ENCODE peak calls at places on chromosomes 16 and 17, in eight cellular contexts. C is effector CD4-positive, alpha-beta T cell; Z is mammary epithelial cell; B is NCI-H2029; T is HT1080; M is EL; Q is heart right ventricle; N is RWPE1. R is an unnamed sample.

GRCh38 chr16:81752225-81752875 is 26.7 kb upstream of the PLCG2 start:
- DNase-seq in C (no peak), Z (no peak), B (no peak), T (peak), M (peak), Q (peak), N (no peak), R (no peak)

GRCh38 chr17:6358131-6358530 is 76.8 kb downstream of the AIPL1 start:
- DNase-seq in C (no peak), Z (no peak), B (no peak), T (no peak), M (no peak), Q (no peak), N (no peak), R (no peak)

GRCh38 chr16:24419709-24420108 is 119.7 kb upstream of the RBBP6 start:
- DNase-seq in C (no peak), Z (no peak), B (no peak), T (no peak), M (no peak), Q (no peak), N (no peak), R (no peak)

GRCh38 chr17:18377437-18378204 is at the start of gene EVPLL:
- DNase-seq in C (no peak), Z (peak), B (no peak), T (no peak), M (no peak), Q (no peak), N (peak), R (peak)

GRCh38 chr17:69717214-69717613 is 302.7 kb downstream of the MAP2K6 start:
- DNase-seq in C (no peak), Z (no peak), B (no peak), T (no peak), M (no peak), Q (no peak), N (no peak), R (no peak)

GRCh38 chr16:53631236-53631635 is 72.4 kb downstream of the RPGRIP1L start:
- DNase-seq in C (no peak), Z (no peak), B (no peak), T (no peak), M (no peak), Q (no peak), N (no peak), R (no peak)

GRCh38 chr16:31502981-31503380 is 5.2 kb downstream of the RUSF1 start:
- DNase-seq in C (no peak), Z (no peak), B (no peak), T (no peak), M (no peak), Q (no peak), N (no peak), R (no peak)

GRCh38 chr16:47732122-47732805 is 271.1 kb downstream of the PHKB start:
- DNase-seq in C (no peak), Z (peak), B (no peak), T (peak), M (peak), Q (no peak), N (peak), R (peak)

GRCh38 chr17:74842599-74843351 is 16.9 kb downstream of the GRIN2C start:
- DNase-seq in C (no peak), Z (no peak), B (peak), T (no peak), M (peak), Q (peak), N (peak), R (peak)

GRCh38 chr16:53433509-53433908 is 762 bp upstream of the RBL2 start:
- DNase-seq in C (no peak), Z (peak), B (no peak), T (no peak), M (no peak), Q (no peak), N (no peak), R (peak)

GRCh38 chr17:63480192-63480784 is 3.4 kb downstream of the ACE start:
- DNase-seq in C (no peak), Z (no peak), B (no peak), T (no peak), M (no peak), Q (no peak), N (no peak), R (no peak)

GRCh38 chr16:11354733-11355574 is 9.7 kb downstream of the RMI2 start:
- DNase-seq in C (peak), Z (no peak), B (no peak), T (no peak), M (no peak), Q (no peak), N (no peak), R (no peak)

GRCh38 chr16:58332997-58333700 is 38.3 kb upstream of the PRSS54 start:
- DNase-seq in C (no peak), Z (no peak), B (no peak), T (no peak), M (no peak), Q (no peak), N (no peak), R (no peak)

GRCh38 chr17:9918804-9919352 is 13.8 kb upstream of the RCVRN start:
- DNase-seq in C (no peak), Z (no peak), B (no peak), T (no peak), M (no peak), Q (no peak), N (no peak), R (no peak)

GRCh38 chr17:2937331-2938003 is 125.9 kb downstream of the OR1D5 start:
- DNase-seq in C (no peak), Z (no peak), B (no peak), T (peak), M (peak), Q (no peak), N (no peak), R (no peak)

GRCh38 chr16:48129926-48130325 is 25.9 kb downstream of the ABCC12 start:
- DNase-seq in C (no peak), Z (no peak), B (no peak), T (no peak), M (no peak), Q (no peak), N (no peak), R (peak)

GRCh38 chr16:9447699-9448098 is 356.3 kb downstream of the HAPSTR1 start:
- DNase-seq in C (no peak), Z (no peak), B (no peak), T (no peak), M (no peak), Q (no peak), N (no peak), R (no peak)

GRCh38 chr16:24382929-24383328 is 126.8 kb downstream of the CACNG3 start:
- DNase-seq in C (no peak), Z (no peak), B (no peak), T (no peak), M (no peak), Q (no peak), N (no peak), R (no peak)

GRCh38 chr17:44004761-44005526 is 522 bp downstream of the NAGS start:
- DNase-seq in C (peak), Z (no peak), B (no peak), T (no peak), M (no peak), Q (no peak), N (no peak), R (peak)

GRCh38 chr17:42288078-42288984 is at the start of gene STAT5A:
- DNase-seq in C (peak), Z (peak), B (peak), T (no peak), M (peak), Q (peak), N (peak), R (peak)

GRCh38 chr17:48259710-48260291 is 152.2 kb downstream of the SNX11 start:
- DNase-seq in C (no peak), Z (peak), B (peak), T (peak), M (peak), Q (no peak), N (peak), R (peak)

GRCh38 chr16:6165330-6165984 is 1067.9 kb upstream of the EEF2KMT start:
- DNase-seq in C (no peak), Z (no peak), B (no peak), T (peak), M (no peak), Q (no peak), N (peak), R (peak)

GRCh38 chr17:73064084-73064938 is 28.2 kb downstream of the SLC39A11 start:
- DNase-seq in C (no peak), Z (no peak), B (no peak), T (no peak), M (no peak), Q (no peak), N (no peak), R (no peak)

GRCh38 chr16:78183886-78184553 is 84.6 kb downstream of the WWOX start:
- DNase-seq in C (no peak), Z (no peak), B (peak), T (no peak), M (no peak), Q (no peak), N (no peak), R (no peak)

GRCh38 chr17:82775033-82775823 is 23.4 kb downstream of the TBCD start:
- DNase-seq in C (peak), Z (no peak), B (peak), T (no peak), M (peak), Q (peak), N (peak), R (peak)

R was measured in bronchial epithelial cell.